ENCODE peak calls at places on chromosomes 13 and 19, in eight cellular contexts. T, A, V, M, G, L, W and Q are unnamed samples.

GRCh38 chr19:46602392-46603194 is 1.5 kb downstream of the CALM3 start:
- DNase-seq in W (no peak), G (peak), L (peak), A (no peak), M (peak), T (no peak), V (peak), Q (no peak)

GRCh38 chr19:30666301-30666803 is 294.2 kb downstream of the ZNF536 start:
- DNase-seq in M (peak), L (peak), T (peak), V (no peak), A (peak), W (peak), G (peak), Q (peak)

GRCh38 chr13:105177265-105177900 is 1358.1 kb downstream of the EFNB2 start:
- DNase-seq in T (no peak), L (no peak), V (no peak), W (no peak), A (no peak), M (no peak), G (peak), Q (no peak)

GRCh38 chr19:14073232-14073924 is 792 bp downstream of the MISP3 start:
- DNase-seq in W (peak), T (peak), G (peak), L (peak), V (peak), M (peak), A (peak), Q (peak)

GRCh38 chr13:80116107-80116506 is 224.8 kb downstream of the SPRY2 start:
- DNase-seq in M (no peak), V (no peak), A (no peak), T (no peak), L (no peak), W (peak), G (peak), Q (no peak)

GRCh38 chr19:20051841-20052768 is 12.8 kb upstream of the ZNF682 start:
- DNase-seq in A (peak), V (peak), W (peak), G (peak), M (peak), L (peak), T (peak), Q (peak)

GRCh38 chr19:543912-544608 is at the start of gene GZMM:
- DNase-seq in T (peak), W (no peak), V (peak), M (peak), L (peak), G (no peak), A (peak), Q (no peak)

GRCh38 chr19:51020988-51021651 is 1.6 kb upstream of the KLK10 start:
- DNase-seq in L (peak), W (peak), A (peak), M (no peak), V (peak), T (no peak), G (peak), Q (no peak)

GRCh38 chr19:3338541-3339181 is 27.7 kb upstream of the NFIC start:
- DNase-seq in G (no peak), A (peak), L (peak), M (peak), T (peak), W (no peak), V (peak), Q (no peak)

GRCh38 chr13:72062566-72062965 is 195.6 kb upstream of the DACH1 start:
- DNase-seq in L (no peak), M (no peak), W (no peak), T (no peak), A (no peak), V (peak), G (no peak), Q (no peak)

GRCh38 chr13:109271991-109272454 is 514.4 kb downstream of the IRS2 start:
- DNase-seq in W (peak), M (no peak), T (no peak), G (no peak), V (no peak), L (no peak), A (no peak), Q (no peak)

GRCh38 chr19:35262101-35262761 is 6.5 kb upstream of the USF2 start:
- DNase-seq in W (no peak), G (no peak), A (no peak), L (no peak), V (peak), T (no peak), M (no peak), Q (no peak)

GRCh38 chr13:69690999-69691398 is 416.6 kb upstream of the ATXN8OS start:
- DNase-seq in A (no peak), G (no peak), T (no peak), M (no peak), L (no peak), V (no peak), W (no peak), Q (no peak)

GRCh38 chr13:93345642-93346220 is 119.1 kb downstream of the GPC6 start:
- DNase-seq in V (no peak), T (no peak), W (no peak), A (no peak), G (no peak), L (no peak), M (no peak), Q (no peak)

GRCh38 chr13:60448907-60449510 is 52.0 kb downstream of the TDRD3 start:
- DNase-seq in T (no peak), A (peak), G (peak), V (no peak), W (peak), M (no peak), L (peak), Q (peak)

GRCh38 chr13:72458701-72459100 is 268.7 kb downstream of the MZT1 start:
- DNase-seq in V (no peak), W (peak), L (no peak), M (no peak), T (no peak), A (no peak), G (no peak), Q (no peak)

GRCh38 chr19:33368074-33368864 is 5.2 kb upstream of the CEBPG start:
- DNase-seq in M (no peak), G (peak), L (no peak), T (no peak), A (no peak), V (no peak), W (no peak), Q (no peak)

GRCh38 chr13:42056585-42056984 is 8.1 kb downstream of the DGKH start:
- DNase-seq in G (no peak), M (no peak), V (no peak), W (no peak), L (no peak), T (no peak), A (no peak), Q (no peak)